ENCODE peak calls at places on chromosomes 5 and 9, in four cellular contexts. I is NCI-H2107; H is glomerular endothelial cell; U is stimulated activated CD8-positive, alpha-beta memory T cell treated with anti-CD3 and anti-CD28 coated beads, Interleukin-15, amount 100 ng/mL, for 24 hours. E is an unnamed sample.

GRCh38 chr5:170523129-170523497 is 19.3 kb downstream of the KCNIP1 start:
- DNase-seq in I (no peak), H (no peak), U (no peak), E (no peak)

GRCh38 chr9:98092633-98092971 is 26.4 kb downstream of the TRIM14 start:
- DNase-seq in I (no peak), H (no peak), U (no peak), E (no peak)

GRCh38 chr5:154238776-154239481 is 48.4 kb downstream of the GALNT10 start:
- DNase-seq in I (no peak), H (no peak), U (no peak), E (no peak)

GRCh38 chr9:9214052-9214451 is 1398.8 kb downstream of the PTPRD start:
- DNase-seq in I (no peak), H (no peak), U (no peak), E (no peak)

GRCh38 chr9:92669527-92669889 is 423 bp downstream of the IPPK start:
- DNase-seq in I (no peak), H (no peak), U (peak), E (no peak)

GRCh38 chr5:116652196-116652729 is 77.6 kb upstream of the SEMA6A start:
- DNase-seq in I (peak), H (no peak), U (no peak), E (no peak)

GRCh38 chr5:66958984-66959641 is 237.5 kb downstream of the CD180 start:
- DNase-seq in I (no peak), H (no peak), U (no peak), E (no peak)

GRCh38 chr5:180790524-180790923 is 12.1 kb downstream of the MGAT1 start:
- DNase-seq in I (no peak), H (no peak), U (no peak), E (no peak)

GRCh38 chr5:40202852-40203440 is 476.8 kb upstream of the PTGER4 start:
- DNase-seq in I (no peak), H (no peak), U (no peak), E (no peak)

GRCh38 chr9:123866497-123866896 is 63.4 kb downstream of the DENND1A start:
- DNase-seq in I (no peak), H (no peak), U (no peak), E (no peak)

E was measured in Panc1.